ENCODE peak calls at places on chromosomes 5 and 9, in five cellular contexts. R is HepG2, K is K562, U is H1, L is GM12878. A is an unnamed sample.

GRCh38 chr5:81552844-81553569 is 159.1 kb upstream of the ACOT12 start:
- DNase-seq in R (no peak), K (no peak), U (no peak), L (no peak), A (no peak)

GRCh38 chr9:111926421-111926875 is 29.8 kb downstream of the UGCG start:
- DNase-seq in R (no peak), K (no peak), U (no peak), L (peak), A (no peak)

GRCh38 chr5:129771058-129771838 is 23.4 kb downstream of the MINAR2 start:
- DNase-seq in R (peak), K (peak), U (peak), L (peak), A (peak)

GRCh38 chr5:73587923-73588322 is 22.4 kb downstream of the UTP15 start:
- DNase-seq in R (no peak), K (no peak), U (no peak), L (no peak), A (no peak)

GRCh38 chr9:109852561-109852960 is 72.6 kb downstream of the PALM2AKAP2 start:
- DNase-seq in R (no peak), K (no peak), U (no peak), L (no peak), A (no peak)

GRCh38 chr5:35794688-35795375 is 61.9 kb upstream of the IL7R start:
- DNase-seq in R (no peak), K (no peak), U (no peak), L (no peak), A (no peak)

GRCh38 chr5:51495672-51496071 is 112.4 kb downstream of the ISL1 start:
- DNase-seq in R (no peak), K (no peak), U (no peak), L (no peak), A (no peak)

GRCh38 chr9:16705121-16705604 is 165.3 kb downstream of the BNC2 start:
- DNase-seq in R (no peak), K (peak), U (peak), L (no peak), A (peak)

GRCh38 chr5:19987594-19988345 is at the start of gene CDH18:
- DNase-seq in R (no peak), K (no peak), U (peak), L (no peak), A (peak)

GRCh38 chr9:25648116-25648515 is 30.1 kb downstream of the TUSC1 start:
- DNase-seq in R (no peak), K (no peak), U (no peak), L (no peak), A (no peak)

GRCh38 chr9:5326893-5327548 is 12.7 kb downstream of the RLN1 start:
- DNase-seq in R (peak), K (no peak), U (peak), L (no peak), A (peak)

GRCh38 chr9:90698874-90699440 is 56.3 kb upstream of the DIRAS2 start:
- DNase-seq in R (no peak), K (no peak), U (no peak), L (no peak), A (no peak)

GRCh38 chr5:115686692-115687054 is 60.8 kb upstream of the TMED7 start:
- DNase-seq in R (no peak), K (no peak), U (no peak), L (no peak), A (no peak)

GRCh38 chr9:16873131-16873787 is 2.8 kb upstream of the BNC2 start:
- DNase-seq in R (no peak), K (no peak), U (no peak), L (no peak), A (no peak)

GRCh38 chr5:157100140-157100679 is 8.6 kb downstream of the HAVCR2 start:
- DNase-seq in R (no peak), K (no peak), U (no peak), L (peak), A (no peak)

GRCh38 chr5:127030259-127031146 is at the start of gene MARCHF3:
- DNase-seq in R (peak), K (peak), U (peak), L (peak), A (peak)

GRCh38 chr9:87075537-87075936 is 128.2 kb upstream of the GAS1 start:
- DNase-seq in R (no peak), K (no peak), U (peak), L (no peak), A (peak)

GRCh38 chr9:103757062-103757461 is 337.0 kb upstream of the SMC2 start:
- DNase-seq in R (no peak), K (no peak), U (no peak), L (no peak), A (no peak)

GRCh38 chr9:103755986-103756385 is 338.1 kb upstream of the SMC2 start:
- DNase-seq in R (no peak), K (no peak), U (no peak), L (no peak), A (no peak)

GRCh38 chr9:103755441-103755840 is 338.7 kb upstream of the SMC2 start:
- DNase-seq in R (no peak), K (no peak), U (no peak), L (no peak), A (no peak)
- TF ChIP-seq ATF2 in R (no peak), K (no peak), U (no peak), L (no peak), A (no peak)

GRCh38 chr5:4642525-4642924 is 497.6 kb upstream of the ADAMTS16 start:
- DNase-seq in R (no peak), K (no peak), U (no peak), L (no peak), A (no peak)
- TF ChIP-seq ATF2 in R (no peak), K (no peak), U (no peak), L (no peak), A (no peak)

GRCh38 chr9:89153618-89154017 is 25.0 kb downstream of the SHC3 start:
- DNase-seq in R (no peak), K (no peak), U (no peak), L (no peak), A (no peak)
- TF ChIP-seq ATF2 in R (no peak), K (no peak), U (no peak), L (no peak), A (no peak)

GRCh38 chr5:137695651-137696428 is 40.0 kb downstream of the KLHL3 start:
- DNase-seq in R (no peak), K (no peak), U (peak), L (no peak), A (peak)
- TF ChIP-seq ATF2 in R (no peak), K (no peak), U (no peak), L (no peak), A (no peak)

A was measured in WTC11.